ENCODE peak calls at places on chromosome 1, in six cellular contexts. T is fibroblast of mammary gland, W is choroid plexus epithelial cell, C is OCI-LY7, Y is upper lobe of right lung, A is breast epithelium. M is an unnamed sample.

GRCh38 chr1:81781749-81782148 is 19.0 kb upstream of the ADGRL2 start:
- DNase-seq in Y (no peak), T (no peak), A (no peak), C (no peak), W (no peak), M (no peak)

GRCh38 chr1:234958702-234959649 is 169.7 kb downstream of the TOMM20 start:
- DNase-seq in Y (no peak), A (no peak), T (no peak), C (no peak), W (no peak), M (no peak)

GRCh38 chr1:203126866-203127671 is 457 bp upstream of the ADORA1 start:
- DNase-seq in Y (no peak), A (no peak), W (no peak), T (no peak), C (no peak), M (no peak)

GRCh38 chr1:154993572-154994268 is at the start of gene LENEP:
- DNase-seq in A (no peak), C (no peak), W (no peak), T (no peak), Y (peak; percentile 47), M (no peak)

GRCh38 chr1:155079487-155080249 is 1.0 kb downstream of the EFNA3 start:
- DNase-seq in W (no peak), Y (no peak), A (no peak), C (no peak), T (no peak), M (no peak)

GRCh38 chr1:21335750-21336168 is 45.5 kb upstream of the ECE1 start:
- DNase-seq in A (no peak), C (no peak), T (no peak), Y (no peak), W (no peak), M (no peak)

GRCh38 chr1:2859881-2860430 is 58.5 kb upstream of the TTC34 start:
- DNase-seq in W (no peak), A (no peak), T (no peak), C (no peak), Y (no peak), M (no peak)

GRCh38 chr1:64915381-64916274 is 50.7 kb downstream of the JAK1 start:
- DNase-seq in Y (no peak), C (no peak), A (no peak), T (peak; percentile 90), W (peak; percentile 94), M (no peak)

GRCh38 chr1:89929467-89930063 is 65.3 kb upstream of the ZNF326 start:
- DNase-seq in T (no peak), A (no peak), W (no peak), Y (no peak), C (no peak), M (no peak)

GRCh38 chr1:199029855-199030254 is 391.0 kb downstream of the PTPRC start:
- DNase-seq in Y (no peak), C (no peak), A (no peak), W (peak; percentile 60), T (peak; percentile 30), M (no peak)

GRCh38 chr1:147336290-147336689 is 93.8 kb downstream of the CHD1L start:
- DNase-seq in W (no peak), C (no peak), T (no peak), A (no peak), Y (no peak), M (no peak)

GRCh38 chr1:197672347-197672746 is 102.9 kb downstream of the DENND1B start:
- DNase-seq in A (no peak), Y (no peak), T (no peak), C (no peak), W (no peak), M (no peak)

GRCh38 chr1:84698151-84698651 is 7.9 kb upstream of the SSX2IP start:
- DNase-seq in C (no peak), A (no peak), Y (no peak), T (peak; percentile 94), W (peak; percentile 82), M (no peak)

GRCh38 chr1:1406821-1407100 is 332 bp downstream of the MRPL20 start:
- DNase-seq in T (no peak), A (no peak), Y (no peak), W (no peak), C (no peak), M (no peak)

GRCh38 chr1:206421616-206422355 is 48.5 kb upstream of the IKBKE start:
- DNase-seq in W (no peak), Y (no peak), T (no peak), C (no peak), A (no peak), M (no peak)

GRCh38 chr1:101506541-101507164 is 269.8 kb downstream of the S1PR1 start:
- DNase-seq in A (no peak), Y (no peak), T (peak; percentile 51), W (peak; percentile 65), C (peak; percentile 56), M (peak; percentile 23)

GRCh38 chr1:190250368-190250767 is 227.3 kb downstream of the BRINP3 start:
- DNase-seq in Y (no peak), T (no peak), C (no peak), W (no peak), A (no peak), M (no peak)

GRCh38 chr1:44684525-44684924 is 10.0 kb downstream of the ARMH1 start:
- DNase-seq in T (no peak), A (no peak), W (no peak), Y (peak; percentile 27), C (peak; percentile 46), M (peak; percentile 63)
- TF ChIP-seq CTCF in T (no peak), A (no peak), W (no peak), Y (no peak), C (no peak), M (no peak)

GRCh38 chr1:160605792-160606520 is 26.7 kb upstream of the CD84 start:
- DNase-seq in W (no peak), C (no peak), Y (no peak), T (no peak), A (no peak), M (no peak)
- TF ChIP-seq CTCF in W (no peak), C (peak; percentile 44), Y (no peak), T (no peak), A (no peak), M (no peak)

GRCh38 chr1:204532832-204533231 is 16.6 kb downstream of the MDM4 start:
- DNase-seq in C (no peak), W (no peak), A (no peak), T (no peak), Y (no peak), M (no peak)

GRCh38 chr1:204530932-204531331 is 14.7 kb downstream of the MDM4 start:
- DNase-seq in A (no peak), T (no peak), Y (no peak), C (no peak), W (no peak), M (peak; percentile 68)

GRCh38 chr1:204528677-204529076 is 12.5 kb downstream of the MDM4 start:
- DNase-seq in Y (no peak), T (no peak), A (no peak), W (no peak), C (peak; percentile 73), M (no peak)

GRCh38 chr1:204528241-204528640 is 12.0 kb downstream of the MDM4 start:
- DNase-seq in T (no peak), A (no peak), Y (no peak), W (no peak), C (no peak), M (no peak)

GRCh38 chr1:204529371-204529895 is 13.2 kb downstream of the MDM4 start:
- DNase-seq in W (no peak), T (no peak), A (no peak), C (no peak), Y (no peak), M (no peak)
- TF ChIP-seq CTCF in W (peak; percentile 25), T (no peak), A (no peak), C (peak; percentile 54), Y (no peak), M (no peak)

DNA sequence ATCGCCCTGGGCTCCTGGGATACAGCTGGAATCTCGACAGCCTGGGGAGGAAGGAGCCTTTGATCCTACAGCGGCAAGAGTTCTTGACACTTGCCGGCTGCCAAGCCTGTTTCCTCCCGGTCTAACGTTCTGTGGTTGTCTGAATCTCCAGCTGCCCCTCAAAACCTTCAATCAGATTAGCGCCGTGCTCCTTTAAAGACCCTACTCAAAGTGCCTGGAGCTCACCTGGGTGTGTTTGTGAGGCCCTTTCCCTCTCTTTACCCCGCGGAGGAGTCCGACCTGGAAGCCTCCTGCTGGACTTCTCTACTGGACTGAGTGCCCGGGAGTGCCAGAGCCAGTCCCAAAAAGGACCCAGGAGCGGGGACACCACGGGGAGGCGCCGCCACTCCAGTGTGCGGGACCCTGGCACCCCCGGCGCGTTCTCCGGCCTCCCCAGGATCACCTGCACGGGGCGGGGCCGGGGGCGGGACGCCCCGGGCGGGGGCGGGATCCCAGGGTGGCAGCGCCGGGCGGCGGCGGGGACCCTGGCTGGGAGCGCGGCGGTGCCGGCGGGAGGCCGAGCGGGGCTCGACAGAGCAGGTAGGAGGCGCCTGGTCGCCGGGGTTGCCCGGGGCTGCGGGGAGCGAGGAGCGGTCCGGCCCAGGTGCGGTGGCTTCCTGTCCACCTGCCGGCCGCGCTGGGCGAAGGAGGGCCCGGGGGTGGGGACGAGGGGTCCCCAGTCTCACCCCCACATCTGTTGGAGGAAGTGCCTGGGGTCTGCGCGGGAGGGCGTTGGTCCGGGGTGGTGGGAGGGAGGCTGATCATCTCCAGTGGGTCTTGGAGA is at the start of gene NCMAP:
- DNase-seq in T (no peak), Y (peak; percentile 90), C (peak; percentile 48), A (peak; percentile 50), W (no peak), M (no peak)
- TF ChIP-seq CTCF in T (no peak), Y (no peak), C (peak; percentile 37), A (no peak), W (no peak), M (no peak)

GRCh38 chr1:53891021-53891420 is 1.4 kb upstream of the YIPF1 start:
- DNase-seq in W (no peak), Y (no peak), A (no peak), T (no peak), C (no peak), M (no peak)
- TF ChIP-seq CTCF in W (no peak), Y (no peak), A (no peak), T (no peak), C (no peak), M (no peak)

DNA sequence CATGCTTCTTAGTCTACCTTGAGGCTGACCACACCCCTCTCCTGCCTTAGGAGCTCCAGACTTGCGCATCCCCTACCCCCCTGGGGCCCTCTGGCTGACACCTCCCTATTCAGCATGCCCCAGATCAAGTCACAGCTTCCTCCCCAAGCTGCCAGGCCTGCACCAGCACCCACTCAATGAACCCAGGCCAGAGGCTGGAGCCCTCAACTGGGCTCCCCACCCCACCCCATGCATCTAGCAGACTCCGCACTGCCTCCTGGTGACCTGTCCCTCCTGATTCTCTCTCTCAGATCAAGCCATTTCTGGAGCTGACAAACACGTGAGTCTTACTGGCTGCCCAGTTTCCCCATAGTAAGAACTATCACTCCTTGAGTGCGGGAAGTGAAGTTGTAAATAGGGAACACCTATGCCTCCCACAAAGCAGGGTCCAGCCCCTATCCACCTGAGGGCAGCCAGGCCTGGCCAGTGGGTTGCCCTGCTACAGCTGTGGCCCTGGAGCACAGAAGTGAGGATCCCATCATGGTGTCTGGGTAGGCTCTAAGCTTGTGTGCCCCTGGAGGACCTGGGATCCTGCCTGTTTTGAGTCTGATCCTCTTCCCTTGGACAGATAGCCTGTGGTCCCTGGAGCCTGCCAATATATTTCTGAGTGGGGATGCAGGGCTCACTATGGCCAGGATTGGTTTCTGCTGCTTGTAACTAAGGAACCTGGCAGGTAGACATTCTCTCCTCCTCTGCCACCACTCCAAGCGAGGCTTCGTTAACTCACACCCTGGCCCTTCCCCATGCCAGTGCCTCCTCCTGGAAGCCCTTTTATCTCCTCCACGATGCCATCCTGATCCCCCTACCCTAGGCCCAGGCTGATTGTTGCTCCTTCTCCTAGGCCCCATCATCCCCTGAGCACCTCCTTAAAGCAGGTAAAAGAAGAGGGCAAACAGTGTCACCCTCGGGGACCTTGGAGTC is 118.2 kb downstream of the DMRTB1 start:
- DNase-seq in T (no peak), W (no peak), Y (peak; percentile 48), C (no peak), A (no peak), M (no peak)
- TF ChIP-seq CTCF in T (no peak), W (no peak), Y (no peak), C (no peak), A (no peak), M (no peak)

M was measured in GM13976.